ENCODE peak calls at places on chromosomes 13 and 19, in eight cellular contexts. J is PC-3; Z is naive thymus-derived CD8-positive, alpha-beta T cell; L is effector CD4-positive, alpha-beta T cell; X is bronchial epithelial cell; G is A549; O is NCI-H226; R is activated naive CD8-positive, alpha-beta T cell treated with anti-CD3 and anti-CD28 coated beads, Interleukin-2, amount 50 U/mL, for 24 hours. Q is an unnamed sample.

GRCh38 chr19:10811391-10812111 is 24.5 kb downstream of the TMED1 start:
- DNase-seq in R (no peak), X (no peak), Z (no peak), L (no peak), O (no peak), G (no peak), J (no peak), Q (no peak)

GRCh38 chr19:4310247-4311121 is 6.1 kb downstream of the FSD1 start:
- DNase-seq in G (no peak), J (peak), Z (no peak), O (no peak), X (no peak), R (peak), L (no peak), Q (peak)

GRCh38 chr19:821228-821975 is at the start of gene PLPPR3:
- DNase-seq in Z (no peak), O (no peak), L (no peak), J (no peak), X (no peak), R (no peak), G (no peak), Q (no peak)

GRCh38 chr19:31068268-31068667 is 281.0 kb downstream of the TSHZ3 start:
- DNase-seq in J (no peak), L (no peak), G (no peak), O (no peak), Z (no peak), X (no peak), R (no peak), Q (no peak)

GRCh38 chr19:39297931-39298634 is 1.9 kb downstream of the IFNL1 start:
- DNase-seq in R (peak), L (peak), J (no peak), Z (peak), O (no peak), G (no peak), X (no peak), Q (no peak)

GRCh38 chr13:113991191-113991669 is 17.4 kb upstream of the C13orf46 start:
- DNase-seq in Z (no peak), O (no peak), R (no peak), G (no peak), X (no peak), J (no peak), L (no peak), Q (no peak)

GRCh38 chr13:113744197-113745000 is 14.6 kb upstream of the TMEM255B start:
- DNase-seq in G (no peak), R (no peak), X (no peak), O (no peak), L (no peak), J (no peak), Z (no peak), Q (no peak)

GRCh38 chr19:7868671-7869452 is 5.3 kb downstream of the PRR36 start:
- DNase-seq in J (peak), G (peak), Z (peak), X (peak), L (peak), R (peak), O (peak), Q (peak)

GRCh38 chr19:29665826-29666633 is 769 bp downstream of the PLEKHF1 start:
- DNase-seq in J (peak), Z (no peak), G (no peak), X (no peak), L (no peak), R (no peak), O (peak), Q (peak)

GRCh38 chr13:97879646-97880297 is 73.7 kb upstream of the IPO5 start:
- DNase-seq in G (peak), X (peak), L (no peak), Z (no peak), O (peak), J (peak), R (no peak), Q (no peak)

GRCh38 chr13:112619730-112620639 is 32.0 kb upstream of the TUBGCP3 start:
- DNase-seq in J (no peak), L (no peak), Z (no peak), X (peak), G (no peak), R (no peak), O (peak), Q (no peak)

GRCh38 chr19:16571689-16572331 is 405 bp downstream of the SLC35E1 start:
- DNase-seq in G (no peak), L (no peak), J (peak), Z (peak), R (peak), O (peak), X (peak), Q (peak)

GRCh38 chr13:64704121-64704520 is 2526.0 kb downstream of the PCDH9 start:
- DNase-seq in X (peak), L (no peak), Z (no peak), J (no peak), G (no peak), R (no peak), O (no peak), Q (no peak)

GRCh38 chr13:32734511-32734910 is 148.3 kb downstream of the PDS5B start:
- DNase-seq in Z (no peak), J (peak), X (peak), G (no peak), R (peak), O (peak), L (no peak), Q (no peak)

GRCh38 chr13:90185734-90186133 is 1161.8 kb upstream of the MIR17HG start:
- DNase-seq in R (no peak), Z (no peak), J (peak), G (no peak), O (no peak), L (no peak), X (peak), Q (no peak)

GRCh38 chr13:114319441-114319871 is 5.2 kb downstream of the CHAMP1 start:
- DNase-seq in G (no peak), O (peak), Z (no peak), J (peak), X (no peak), L (no peak), R (no peak), Q (no peak)

GRCh38 chr19:46021531-46022041 is 1.3 kb downstream of the PGLYRP1 start:
- DNase-seq in J (no peak), X (peak), O (peak), L (no peak), Z (no peak), G (no peak), R (no peak), Q (no peak)

GRCh38 chr19:15683411-15683810 is 10.5 kb downstream of the CYP4F12 start:
- DNase-seq in G (no peak), R (no peak), X (no peak), L (no peak), Z (no peak), J (no peak), O (no peak), Q (no peak)

Q was measured in adrenal gland.